ENCODE peak calls at places on chromosomes 13 and 19, in ten cellular contexts. One of them, this sample, is unnamed.
A peak's percentile ranks its signal among the peaks of the same experiment; 100 is the strongest.

GRCh38 chr13:26062853-26063444 is 11.1 kb upstream of the SHISA2 start:
- DNase-seq in H1: no peak
- DNase-seq in HCT116: peak; percentile 31
- DNase-seq in Peyer's patch: no peak
- DNase-seq in tibial nerve: no peak
- DNase-seq in heart left ventricle: no peak
- DNase-seq in suprapubic skin: no peak
- DNase-seq in A549: peak; percentile 43
- DNase-seq in uterus: no peak
- DNase-seq in HepG2: peak; percentile 59
- DNase-seq in this sample: no peak

GRCh38 chr13:43884221-43884620 is 4.5 kb downstream of the LACC1 start:
- DNase-seq in suprapubic skin: no peak
- DNase-seq in HCT116: no peak
- DNase-seq in HepG2: no peak
- DNase-seq in heart left ventricle: no peak
- DNase-seq in tibial nerve: no peak
- DNase-seq in A549: no peak
- DNase-seq in Peyer's patch: no peak
- DNase-seq in H1: no peak
- DNase-seq in uterus: no peak
- DNase-seq in this sample: no peak

GRCh38 chr13:98033277-98034247 is 80.1 kb downstream of the IPO5 start:
- DNase-seq in tibial nerve: no peak
- DNase-seq in A549: peak; percentile 51
- DNase-seq in suprapubic skin: no peak
- DNase-seq in uterus: peak; percentile 23
- DNase-seq in HCT116: peak; percentile 16
- DNase-seq in HepG2: peak; percentile 85
- DNase-seq in heart left ventricle: no peak
- DNase-seq in Peyer's patch: no peak
- DNase-seq in H1: no peak
- DNase-seq in this sample: no peak

GRCh38 chr19:58154287-58154678 is 3.7 kb upstream of the ZNF329 start:
- DNase-seq in A549: no peak
- DNase-seq in Peyer's patch: no peak
- DNase-seq in HepG2: peak; percentile 38
- DNase-seq in H1: no peak
- DNase-seq in uterus: peak; percentile 25
- DNase-seq in heart left ventricle: peak; percentile 67
- DNase-seq in suprapubic skin: no peak
- DNase-seq in tibial nerve: no peak
- DNase-seq in HCT116: no peak
- DNase-seq in this sample: no peak

GRCh38 chr13:73261739-73262216 is 203.0 kb downstream of the KLF5 start:
- DNase-seq in HCT116: no peak
- DNase-seq in H1: no peak
- DNase-seq in A549: no peak
- DNase-seq in Peyer's patch: no peak
- DNase-seq in uterus: no peak
- DNase-seq in tibial nerve: no peak
- DNase-seq in heart left ventricle: no peak
- DNase-seq in HepG2: no peak
- DNase-seq in suprapubic skin: no peak
- DNase-seq in this sample: no peak

GRCh38 chr19:4589579-4590410 is 30.3 kb upstream of the SEMA6B start:
- DNase-seq in A549: no peak
- DNase-seq in heart left ventricle: peak; percentile 67
- DNase-seq in uterus: no peak
- DNase-seq in tibial nerve: no peak
- DNase-seq in Peyer's patch: no peak
- DNase-seq in HCT116: no peak
- DNase-seq in H1: no peak
- DNase-seq in HepG2: peak; percentile 65
- DNase-seq in suprapubic skin: no peak
- DNase-seq in this sample: no peak

GRCh38 chr13:71727036-71727435 is 140.0 kb downstream of the DACH1 start:
- DNase-seq in HepG2: no peak
- DNase-seq in tibial nerve: no peak
- DNase-seq in uterus: no peak
- DNase-seq in Peyer's patch: no peak
- DNase-seq in HCT116: no peak
- DNase-seq in heart left ventricle: no peak
- DNase-seq in H1: no peak
- DNase-seq in suprapubic skin: no peak
- DNase-seq in A549: no peak
- DNase-seq in this sample: no peak

GRCh38 chr13:64314286-64314685 is 2898.6 kb upstream of the PCDH20 start:
- DNase-seq in suprapubic skin: no peak
- DNase-seq in uterus: no peak
- DNase-seq in A549: no peak
- DNase-seq in HepG2: no peak
- DNase-seq in tibial nerve: no peak
- DNase-seq in Peyer's patch: no peak
- DNase-seq in HCT116: no peak
- DNase-seq in H1: no peak
- DNase-seq in heart left ventricle: no peak
- DNase-seq in this sample: no peak

GRCh38 chr13:46804391-46804815 is 7.4 kb upstream of the ESD start:
- DNase-seq in tibial nerve: no peak
- DNase-seq in heart left ventricle: no peak
- DNase-seq in HCT116: peak; percentile 64
- DNase-seq in uterus: no peak
- DNase-seq in suprapubic skin: no peak
- DNase-seq in Peyer's patch: no peak
- DNase-seq in HepG2: peak; percentile 9
- DNase-seq in A549: peak; percentile 57
- DNase-seq in H1: no peak
- DNase-seq in this sample: peak; percentile 31

GRCh38 chr19:23547156-23547555 is 139.9 kb downstream of the ZNF675 start:
- DNase-seq in Peyer's patch: no peak
- DNase-seq in heart left ventricle: no peak
- DNase-seq in uterus: no peak
- DNase-seq in HCT116: no peak
- DNase-seq in H1: no peak
- DNase-seq in tibial nerve: no peak
- DNase-seq in HepG2: no peak
- DNase-seq in A549: no peak
- DNase-seq in suprapubic skin: no peak
- DNase-seq in this sample: no peak

GRCh38 chr19:18750295-18750970 is 40.7 kb downstream of the COMP start:
- DNase-seq in HepG2: no peak
- DNase-seq in HCT116: no peak
- DNase-seq in H1: no peak
- DNase-seq in Peyer's patch: no peak
- DNase-seq in A549: no peak
- DNase-seq in heart left ventricle: no peak
- DNase-seq in uterus: no peak
- DNase-seq in tibial nerve: no peak
- DNase-seq in suprapubic skin: no peak
- DNase-seq in this sample: no peak

GRCh38 chr19:29683009-29683408 is 17.7 kb downstream of the PLEKHF1 start:
- DNase-seq in suprapubic skin: no peak
- DNase-seq in HepG2: peak; percentile 15
- DNase-seq in heart left ventricle: peak; percentile 7
- DNase-seq in Peyer's patch: no peak
- DNase-seq in H1: no peak
- DNase-seq in A549: no peak
- DNase-seq in HCT116: no peak
- DNase-seq in tibial nerve: no peak
- DNase-seq in uterus: no peak
- DNase-seq in this sample: no peak

GRCh38 chr13:54162069-54162468 is 1133.5 kb downstream of the OLFM4 start:
- DNase-seq in uterus: no peak
- DNase-seq in A549: no peak
- DNase-seq in HepG2: no peak
- DNase-seq in HCT116: no peak
- DNase-seq in heart left ventricle: no peak
- DNase-seq in Peyer's patch: no peak
- DNase-seq in tibial nerve: no peak
- DNase-seq in suprapubic skin: no peak
- DNase-seq in H1: no peak
- DNase-seq in this sample: no peak

GRCh38 chr13:49996166-49996915 is 501 bp upstream of the TRIM13 start:
- DNase-seq in suprapubic skin: peak; percentile 95
- DNase-seq in Peyer's patch: peak; percentile 95
- DNase-seq in HCT116: peak; percentile 74
- DNase-seq in A549: peak; percentile 91
- DNase-seq in tibial nerve: peak; percentile 89
- DNase-seq in H1: peak; percentile 60
- DNase-seq in heart left ventricle: peak; percentile 97
- DNase-seq in uterus: peak; percentile 93
- DNase-seq in HepG2: peak; percentile 56
- DNase-seq in this sample: peak; percentile 66
- TF ChIP-seq POLR2A in suprapubic skin: peak; percentile 60
- TF ChIP-seq POLR2A in Peyer's patch: peak; percentile 78
- TF ChIP-seq POLR2A in HCT116: peak; percentile 4
- TF ChIP-seq POLR2A in A549: peak; percentile 58
- TF ChIP-seq POLR2A in tibial nerve: peak; percentile 64
- TF ChIP-seq POLR2A in H1: no peak
- TF ChIP-seq POLR2A in heart left ventricle: no peak
- TF ChIP-seq POLR2A in uterus: peak; percentile 35
- TF ChIP-seq POLR2A in HepG2: peak; percentile 64
- TF ChIP-seq POLR2A in this sample: peak; percentile 62

GRCh38 chr19:927707-928401 is 2.0 kb downstream of the ARID3A start:
- DNase-seq in H1: no peak
- DNase-seq in HepG2: no peak
- DNase-seq in uterus: no peak
- DNase-seq in HCT116: no peak
- DNase-seq in heart left ventricle: no peak
- DNase-seq in tibial nerve: no peak
- DNase-seq in suprapubic skin: no peak
- DNase-seq in Peyer's patch: no peak
- DNase-seq in A549: no peak
- DNase-seq in this sample: no peak

GRCh38 chr19:926595-927043 is 784 bp downstream of the ARID3A start:
- DNase-seq in tibial nerve: no peak
- DNase-seq in H1: no peak
- DNase-seq in Peyer's patch: no peak
- DNase-seq in HCT116: no peak
- DNase-seq in HepG2: no peak
- DNase-seq in uterus: no peak
- DNase-seq in suprapubic skin: no peak
- DNase-seq in A549: peak; percentile 48
- DNase-seq in heart left ventricle: peak; percentile 70
- DNase-seq in this sample: no peak

GRCh38 chr19:927044-927706 is 1.3 kb downstream of the ARID3A start:
- DNase-seq in HepG2: peak; percentile 85
- DNase-seq in tibial nerve: peak; percentile 75
- DNase-seq in HCT116: no peak
- DNase-seq in H1: no peak
- DNase-seq in suprapubic skin: peak; percentile 87
- DNase-seq in A549: no peak
- DNase-seq in uterus: peak; percentile 75
- DNase-seq in Peyer's patch: no peak
- DNase-seq in heart left ventricle: peak; percentile 79
- DNase-seq in this sample: no peak

GRCh38 chr19:925087-925911 is 536 bp upstream of the ARID3A start:
- DNase-seq in H1: peak; percentile 75
- DNase-seq in suprapubic skin: peak; percentile 89
- DNase-seq in Peyer's patch: peak; percentile 90
- DNase-seq in HCT116: peak; percentile 72
- DNase-seq in A549: peak; percentile 77
- DNase-seq in tibial nerve: peak; percentile 70
- DNase-seq in heart left ventricle: peak; percentile 85
- DNase-seq in uterus: peak; percentile 78
- DNase-seq in HepG2: peak; percentile 82
- DNase-seq in this sample: peak; percentile 91

GRCh38 chr19:925912-926594 is at the start of gene ARID3A:
- DNase-seq in tibial nerve: no peak
- DNase-seq in HepG2: no peak
- DNase-seq in heart left ventricle: peak; percentile 58
- DNase-seq in uterus: no peak
- DNase-seq in H1: no peak
- DNase-seq in suprapubic skin: no peak
- DNase-seq in A549: no peak
- DNase-seq in Peyer's patch: no peak
- DNase-seq in HCT116: no peak
- DNase-seq in this sample: peak; percentile 83
- TF ChIP-seq POLR2A in tibial nerve: peak; percentile 51
- TF ChIP-seq POLR2A in HepG2: peak; percentile 52
- TF ChIP-seq POLR2A in heart left ventricle: no peak
- TF ChIP-seq POLR2A in uterus: no peak
- TF ChIP-seq POLR2A in H1: no peak
- TF ChIP-seq POLR2A in suprapubic skin: no peak
- TF ChIP-seq POLR2A in A549: no peak
- TF ChIP-seq POLR2A in Peyer's patch: no peak
- TF ChIP-seq POLR2A in HCT116: no peak
- TF ChIP-seq POLR2A in this sample: peak; percentile 49

GRCh38 chr19:39318690-39319089 is 2.0 kb downstream of the LRFN1 start:
- DNase-seq in tibial nerve: no peak
- DNase-seq in HepG2: no peak
- DNase-seq in H1: no peak
- DNase-seq in HCT116: no peak
- DNase-seq in heart left ventricle: no peak
- DNase-seq in A549: no peak
- DNase-seq in suprapubic skin: no peak
- DNase-seq in uterus: no peak
- DNase-seq in Peyer's patch: no peak
- DNase-seq in this sample: no peak

GRCh38 chr19:39316627-39317321 is 3.9 kb downstream of the LRFN1 start:
- DNase-seq in Peyer's patch: no peak
- DNase-seq in uterus: no peak
- DNase-seq in HCT116: no peak
- DNase-seq in suprapubic skin: no peak
- DNase-seq in heart left ventricle: no peak
- DNase-seq in H1: no peak
- DNase-seq in A549: no peak
- DNase-seq in HepG2: no peak
- DNase-seq in tibial nerve: no peak
- DNase-seq in this sample: no peak

GRCh38 chr19:39319098-39319891 is 1.4 kb downstream of the LRFN1 start:
- DNase-seq in HepG2: no peak
- DNase-seq in HCT116: no peak
- DNase-seq in tibial nerve: no peak
- DNase-seq in H1: no peak
- DNase-seq in A549: no peak
- DNase-seq in suprapubic skin: no peak
- DNase-seq in Peyer's patch: no peak
- DNase-seq in heart left ventricle: no peak
- DNase-seq in uterus: no peak
- DNase-seq in this sample: no peak

GRCh38 chr19:39317476-39317875 is 3.2 kb downstream of the LRFN1 start:
- DNase-seq in uterus: no peak
- DNase-seq in A549: no peak
- DNase-seq in tibial nerve: no peak
- DNase-seq in HepG2: no peak
- DNase-seq in heart left ventricle: no peak
- DNase-seq in HCT116: no peak
- DNase-seq in suprapubic skin: no peak
- DNase-seq in H1: no peak
- DNase-seq in Peyer's patch: no peak
- DNase-seq in this sample: no peak

GRCh38 chr19:39318071-39318470 is 2.6 kb downstream of the LRFN1 start:
- DNase-seq in uterus: no peak
- DNase-seq in suprapubic skin: no peak
- DNase-seq in HCT116: no peak
- DNase-seq in H1: no peak
- DNase-seq in A549: no peak
- DNase-seq in HepG2: no peak
- DNase-seq in Peyer's patch: no peak
- DNase-seq in tibial nerve: no peak
- DNase-seq in heart left ventricle: no peak
- DNase-seq in this sample: no peak
- TF ChIP-seq POLR2A in uterus: no peak
- TF ChIP-seq POLR2A in suprapubic skin: no peak
- TF ChIP-seq POLR2A in HCT116: no peak
- TF ChIP-seq POLR2A in H1: no peak
- TF ChIP-seq POLR2A in A549: no peak
- TF ChIP-seq POLR2A in HepG2: no peak
- TF ChIP-seq POLR2A in Peyer's patch: no peak
- TF ChIP-seq POLR2A in tibial nerve: no peak
- TF ChIP-seq POLR2A in heart left ventricle: no peak
- TF ChIP-seq POLR2A in this sample: no peak

GRCh38 chr19:13155472-13156284 is 5.5 kb downstream of the IER2 start:
- DNase-seq in A549: peak; percentile 81
- DNase-seq in Peyer's patch: peak; percentile 85
- DNase-seq in H1: no peak
- DNase-seq in heart left ventricle: peak; percentile 88
- DNase-seq in tibial nerve: peak; percentile 71
- DNase-seq in uterus: peak; percentile 82
- DNase-seq in suprapubic skin: peak; percentile 90
- DNase-seq in HCT116: no peak
- DNase-seq in HepG2: peak; percentile 69
- DNase-seq in this sample: peak; percentile 57
- TF ChIP-seq POLR2A in A549: no peak
- TF ChIP-seq POLR2A in Peyer's patch: no peak
- TF ChIP-seq POLR2A in H1: peak; percentile 63
- TF ChIP-seq POLR2A in heart left ventricle: no peak
- TF ChIP-seq POLR2A in tibial nerve: no peak
- TF ChIP-seq POLR2A in uterus: no peak
- TF ChIP-seq POLR2A in suprapubic skin: no peak
- TF ChIP-seq POLR2A in HCT116: peak; percentile 20
- TF ChIP-seq POLR2A in HepG2: peak; percentile 26
- TF ChIP-seq POLR2A in this sample: peak; percentile 23

This sample was measured in H54.